ENCODE peak calls at places on chromosomes 2 and 18, in seven cellular contexts. A is neural progenitor cell, E is tibial artery, C is mesenchymal stem cell, Q is choroid plexus epithelial cell, X is prostate gland, W is sigmoid colon. R is an unnamed sample.

GRCh38 chr2:20667531-20668401 is 822 bp downstream of the GDF7 start:
- DNase-seq in A (peak), E (peak), C (no peak), Q (no peak), X (no peak), W (no peak), R (no peak)

GRCh38 chr2:105937498-105937897 is 192.8 kb downstream of the NCK2 start:
- DNase-seq in A (no peak), E (no peak), C (no peak), Q (no peak), X (no peak), W (no peak), R (no peak)

GRCh38 chr2:156083707-156084494 is 248.6 kb downstream of the NR4A2 start:
- DNase-seq in A (no peak), E (no peak), C (peak), Q (no peak), X (no peak), W (no peak), R (no peak)

GRCh38 chr2:137689549-137689948 is 274.7 kb upstream of the HNMT start:
- DNase-seq in A (no peak), E (no peak), C (peak), Q (peak), X (no peak), W (no peak), R (no peak)

GRCh38 chr18:56973487-56973886 is 173.4 kb upstream of the BOD1L2 start:
- DNase-seq in A (no peak), E (no peak), C (no peak), Q (peak), X (no peak), W (no peak), R (no peak)

GRCh38 chr2:237324446-237325236 is 89.3 kb downstream of the COL6A3 start:
- DNase-seq in A (no peak), E (no peak), C (peak), Q (peak), X (peak), W (peak), R (no peak)

GRCh38 chr18:61946449-61946848 is 53.6 kb upstream of the RNF152 start:
- DNase-seq in A (no peak), E (no peak), C (peak), Q (peak), X (no peak), W (no peak), R (no peak)

GRCh38 chr2:46226620-46227019 is 70.6 kb upstream of the EPAS1 start:
- DNase-seq in A (no peak), E (no peak), C (no peak), Q (no peak), X (no peak), W (no peak), R (no peak)

GRCh38 chr2:68487773-68488355 is 20.5 kb downstream of the APLF start:
- DNase-seq in A (peak), E (no peak), C (peak), Q (peak), X (no peak), W (no peak), R (no peak)

GRCh38 chr2:150127271-150127990 is 360.0 kb downstream of the RND3 start:
- DNase-seq in A (no peak), E (no peak), C (peak), Q (peak), X (no peak), W (no peak), R (no peak)

GRCh38 chr2:20052229-20052871 is 922 bp upstream of the LAPTM4A start:
- DNase-seq in A (no peak), E (no peak), C (peak), Q (peak), X (no peak), W (no peak), R (no peak)

GRCh38 chr2:222318712-222319575 is 20.1 kb upstream of the PAX3 start:
- DNase-seq in A (peak), E (no peak), C (peak), Q (peak), X (no peak), W (no peak), R (peak)

GRCh38 chr18:62844850-62845643 is 129.7 kb downstream of the PHLPP1 start:
- DNase-seq in A (no peak), E (no peak), C (no peak), Q (no peak), X (no peak), W (no peak), R (no peak)

GRCh38 chr2:227366861-227367800 is 12.0 kb downstream of the TM4SF20 start:
- DNase-seq in A (no peak), E (no peak), C (no peak), Q (peak), X (no peak), W (peak), R (no peak)

GRCh38 chr18:59748628-59749360 is 51.6 kb upstream of the CCBE1 start:
- DNase-seq in A (no peak), E (no peak), C (peak), Q (peak), X (no peak), W (no peak), R (no peak)

GRCh38 chr2:197782121-197782520 is 3.0 kb downstream of the BOLL start:
- DNase-seq in A (no peak), E (no peak), C (no peak), Q (no peak), X (no peak), W (no peak), R (no peak)

GRCh38 chr2:241929551-241930490 is 60.3 kb downstream of the RTP5 start:
- DNase-seq in A (no peak), E (no peak), C (no peak), Q (no peak), X (no peak), W (no peak), R (no peak)

GRCh38 chr2:206423147-206423546 is 20.2 kb upstream of the ADAM23 start:
- DNase-seq in A (peak), E (no peak), C (peak), Q (peak), X (no peak), W (no peak), R (no peak)

GRCh38 chr18:67199993-67200617 is 316.4 kb downstream of the DSEL start:
- DNase-seq in A (peak), E (no peak), C (peak), Q (peak), X (no peak), W (no peak), R (no peak)

GRCh38 chr18:3869848-3870247 is 419.9 kb downstream of the TGIF1 start:
- DNase-seq in A (peak), E (no peak), C (peak), Q (peak), X (no peak), W (no peak), R (no peak)

GRCh38 chr2:56244911-56245530 is 61.2 kb downstream of the CCDC85A start:
- DNase-seq in A (no peak), E (no peak), C (peak), Q (no peak), X (no peak), W (no peak), R (no peak)

GRCh38 chr2:109349555-109350430 is 220.8 kb downstream of the SH3RF3 start:
- DNase-seq in A (no peak), E (no peak), C (no peak), Q (no peak), X (no peak), W (no peak), R (no peak)

GRCh38 chr18:10067670-10068659 is 154.1 kb downstream of the VAPA start:
- DNase-seq in A (no peak), E (peak), C (no peak), Q (no peak), X (no peak), W (no peak), R (no peak)

GRCh38 chr2:232888099-232888836 is 18.2 kb downstream of the SNORC start:
- DNase-seq in A (no peak), E (peak), C (no peak), Q (no peak), X (no peak), W (no peak), R (no peak)
- H3K4me3 ChIP-seq in A (no peak), E (no peak), C (no peak), Q (no peak), X (no peak), W (no peak), R (no peak)

DNA sequence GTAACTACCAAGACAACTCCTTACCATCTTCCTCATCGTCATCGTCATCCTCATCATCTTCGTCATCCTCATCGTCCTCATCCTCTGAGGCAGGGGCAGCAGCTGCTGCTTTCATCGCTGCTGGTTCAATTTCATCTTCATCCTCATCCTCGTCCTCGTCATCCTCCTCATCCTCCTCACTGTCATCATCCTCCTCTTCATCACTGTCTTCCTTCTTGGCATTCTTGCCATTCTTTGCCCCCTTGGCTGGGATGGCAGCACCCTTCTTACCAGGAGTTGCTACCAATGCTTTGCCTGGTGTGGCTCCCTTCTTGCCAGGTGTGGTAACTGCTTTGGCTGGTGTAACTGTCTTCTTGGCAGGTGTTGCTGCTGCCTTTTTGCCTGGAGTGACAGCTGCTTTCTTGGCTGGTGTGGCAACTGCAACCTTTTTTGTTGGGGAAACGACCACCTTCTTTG is 2.7 kb downstream of the NCL start:
- DNase-seq in A (no peak), E (peak), C (no peak), Q (no peak), X (no peak), W (no peak), R (no peak)
- H3K4me3 ChIP-seq in A (no peak), E (no peak), C (no peak), Q (no peak), X (no peak), W (no peak), R (no peak)

DNA sequence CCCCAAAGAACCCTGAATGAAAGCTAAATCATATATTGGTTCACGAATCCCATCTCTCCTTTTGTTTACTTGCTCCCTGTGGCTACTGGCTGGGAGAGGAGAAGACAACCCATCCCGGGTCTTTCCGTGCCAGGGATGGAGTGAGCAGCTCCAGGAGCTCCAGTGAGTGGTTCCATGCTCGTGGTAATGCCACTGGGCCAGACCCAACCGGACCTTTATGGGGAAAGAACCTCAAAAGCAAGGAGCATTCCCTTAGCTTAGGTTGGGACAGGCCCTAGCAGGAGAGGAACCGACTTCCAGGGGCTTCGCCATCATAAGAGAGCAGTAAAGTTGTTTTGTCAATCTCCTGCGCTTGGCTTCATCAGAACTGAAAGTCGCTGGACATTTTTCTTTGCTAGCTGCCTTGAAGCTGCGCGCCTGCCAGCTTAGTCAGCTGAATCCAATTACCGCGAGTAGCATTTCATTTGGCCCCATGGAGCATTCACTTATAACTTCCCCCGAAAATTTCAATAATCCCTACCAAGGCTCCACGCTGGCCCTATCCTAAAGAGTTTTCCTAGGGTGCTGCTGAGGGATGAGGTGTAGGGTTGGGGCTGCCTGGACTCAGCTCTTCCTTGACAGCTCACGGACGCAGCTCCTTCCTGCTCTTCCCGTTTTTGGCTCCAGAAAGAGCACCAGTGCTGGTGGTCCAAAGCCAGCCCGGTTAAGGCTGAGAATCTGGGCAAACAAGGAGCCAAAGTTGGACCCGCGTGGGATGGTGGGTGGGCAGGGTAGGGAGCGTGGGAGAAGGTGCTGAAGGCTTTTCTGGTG is 4.9 kb downstream of the HOXD3 start:
- DNase-seq in A (peak), E (no peak), C (no peak), Q (peak), X (no peak), W (no peak), R (no peak)
- H3K4me3 ChIP-seq in A (no peak), E (peak), C (peak), Q (no peak), X (no peak), W (no peak), R (no peak)

GRCh38 chr2:234254783-234255521 is 204.4 kb downstream of the SPP2 start:
- DNase-seq in A (no peak), E (no peak), C (no peak), Q (no peak), X (no peak), W (no peak), R (no peak)

GRCh38 chr2:234256516-234256915 is 206.0 kb downstream of the SPP2 start:
- DNase-seq in A (no peak), E (no peak), C (no peak), Q (no peak), X (no peak), W (no peak), R (no peak)

GRCh38 chr2:234259440-234259839 is 208.9 kb downstream of the SPP2 start:
- DNase-seq in A (no peak), E (no peak), C (no peak), Q (no peak), X (no peak), W (no peak), R (no peak)

GRCh38 chr2:234258562-234259141 is 208.2 kb downstream of the SPP2 start:
- DNase-seq in A (no peak), E (no peak), C (peak), Q (no peak), X (no peak), W (no peak), R (no peak)

DNA sequence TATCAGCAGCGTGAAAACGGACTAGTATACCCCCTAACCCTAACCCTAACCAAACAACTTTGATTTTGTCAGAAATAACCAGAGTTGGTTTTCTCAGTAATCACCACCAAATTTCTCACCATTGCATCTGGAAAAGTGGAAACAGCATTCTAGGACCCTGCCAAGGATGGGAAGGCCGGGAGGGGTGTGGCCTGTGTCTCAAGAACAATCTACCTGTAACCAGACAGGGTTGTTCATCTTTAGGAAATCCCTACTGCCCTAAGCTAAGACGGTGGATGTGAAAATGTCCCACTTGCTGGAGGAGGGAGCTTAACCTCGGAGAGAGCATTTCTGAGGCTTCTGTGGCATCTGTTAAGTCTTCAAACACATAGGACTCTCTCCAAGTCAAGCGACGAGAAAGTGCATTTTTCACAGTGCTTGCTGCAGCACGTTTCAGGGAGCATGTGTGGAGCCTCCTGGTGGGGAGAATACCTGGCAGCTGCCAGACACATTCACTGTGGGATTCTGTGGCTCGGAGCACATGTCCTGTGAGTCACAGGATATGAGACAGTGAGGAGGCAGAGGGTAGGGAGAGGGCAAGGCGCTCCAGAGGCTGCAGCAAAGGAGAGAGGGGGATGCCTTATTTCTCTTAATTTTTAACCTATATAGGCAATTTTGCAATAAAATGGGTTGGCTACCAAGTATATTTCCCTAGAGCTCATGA is 207.5 kb downstream of the SPP2 start:
- DNase-seq in A (peak), E (no peak), C (peak), Q (peak), X (peak), W (no peak), R (no peak)
- H3K4me3 ChIP-seq in A (no peak), E (no peak), C (no peak), Q (no peak), X (no peak), W (no peak), R (no peak)

GRCh38 chr2:26564121-26564520 is 77.0 kb downstream of the CIB4 start:
- DNase-seq in A (no peak), E (peak), C (no peak), Q (no peak), X (no peak), W (peak), R (no peak)

GRCh38 chr2:26563686-26564085 is 77.5 kb downstream of the CIB4 start:
- DNase-seq in A (no peak), E (peak), C (no peak), Q (no peak), X (no peak), W (peak), R (no peak)

GRCh38 chr2:26561918-26562810 is 79.0 kb downstream of the CIB4 start:
- DNase-seq in A (no peak), E (peak), C (no peak), Q (peak), X (no peak), W (peak), R (peak)

GRCh38 chr2:26561376-26561775 is 79.8 kb downstream of the CIB4 start:
- DNase-seq in A (no peak), E (peak), C (no peak), Q (no peak), X (no peak), W (peak), R (no peak)

GRCh38 chr2:26562811-26563645 is 78.1 kb downstream of the CIB4 start:
- DNase-seq in A (no peak), E (peak), C (no peak), Q (peak), X (peak), W (peak), R (no peak)
- H3K4me3 ChIP-seq in A (no peak), E (peak), C (peak), Q (peak), X (peak), W (peak), R (peak)

GRCh38 chr2:235543851-235544686 is 50.2 kb downstream of the AGAP1 start:
- DNase-seq in A (no peak), E (peak), C (no peak), Q (no peak), X (no peak), W (no peak), R (no peak)
- H3K4me3 ChIP-seq in A (no peak), E (no peak), C (no peak), Q (no peak), X (no peak), W (no peak), R (no peak)

DNA sequence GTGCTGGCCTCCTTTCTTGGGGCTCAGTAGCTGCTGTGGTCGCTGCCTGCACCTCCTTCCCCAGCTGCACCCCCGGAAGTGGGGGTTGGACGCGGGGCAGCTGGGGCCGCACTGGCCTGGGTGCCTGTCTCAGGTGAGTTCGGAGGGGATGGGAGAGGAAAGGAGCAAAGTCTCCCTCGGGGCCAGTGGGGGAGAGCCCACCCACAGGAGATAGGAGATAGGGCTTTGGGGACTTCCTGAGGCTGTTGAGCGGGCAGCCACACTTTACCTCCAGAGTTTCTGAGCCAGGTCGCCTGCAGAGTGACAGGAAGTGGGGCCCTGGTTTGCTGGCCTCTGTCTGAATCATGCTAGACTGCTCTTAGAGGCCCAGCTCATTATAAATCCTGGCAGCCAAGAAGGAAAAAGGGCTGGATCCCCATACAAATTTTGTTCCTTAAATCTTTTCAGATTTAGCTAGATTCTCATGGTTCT is 8.1 kb downstream of the MBP start:
- DNase-seq in A (no peak), E (no peak), C (no peak), Q (no peak), X (no peak), W (peak), R (no peak)
- H3K4me3 ChIP-seq in A (no peak), E (no peak), C (no peak), Q (no peak), X (no peak), W (no peak), R (no peak)

GRCh38 chr18:34981487-34981886 is 59.7 kb upstream of the MAPRE2 start:
- DNase-seq in A (no peak), E (no peak), C (no peak), Q (no peak), X (no peak), W (no peak), R (no peak)

GRCh38 chr18:34978533-34978893 is 62.7 kb upstream of the MAPRE2 start:
- DNase-seq in A (no peak), E (no peak), C (no peak), Q (no peak), X (no peak), W (no peak), R (no peak)

GRCh38 chr18:34976899-34977786 is 64.1 kb upstream of the MAPRE2 start:
- DNase-seq in A (peak), E (peak), C (peak), Q (no peak), X (peak), W (peak), R (peak)

GRCh38 chr18:34977787-34978532 is 63.3 kb upstream of the MAPRE2 start:
- DNase-seq in A (peak), E (no peak), C (peak), Q (no peak), X (no peak), W (peak), R (peak)

DNA sequence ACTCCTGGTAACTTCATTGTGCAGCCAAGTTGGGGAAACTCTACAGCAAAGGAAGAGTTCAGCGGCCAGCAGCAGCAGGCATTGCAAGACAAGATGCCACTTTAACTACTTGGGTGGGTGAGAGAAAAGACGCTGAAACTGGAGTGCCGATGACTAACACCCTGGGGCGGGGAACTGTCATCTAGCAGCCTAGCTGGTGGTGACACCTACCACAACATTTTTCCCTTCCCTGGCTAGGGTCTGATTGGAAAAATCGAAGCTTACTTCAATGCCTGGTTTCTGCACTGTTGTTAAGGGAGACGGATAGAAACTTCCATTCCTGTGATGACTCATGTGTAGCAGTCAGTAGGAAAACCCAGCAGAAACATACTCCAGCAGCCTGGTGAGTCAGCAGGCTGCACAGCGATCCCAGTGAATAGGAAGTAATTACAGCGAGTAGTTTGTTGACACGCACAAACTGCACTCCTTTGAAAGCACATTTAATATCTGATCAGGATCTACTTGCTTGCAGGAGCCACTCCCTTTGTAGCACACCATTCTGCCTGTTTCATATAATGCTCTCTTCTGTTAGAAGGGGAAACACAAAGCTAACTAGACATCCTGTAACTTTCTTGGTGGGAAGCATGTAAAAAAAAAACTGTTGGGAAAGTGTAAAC is 62.1 kb upstream of the MAPRE2 start:
- DNase-seq in A (peak), E (peak), C (peak), Q (peak), X (peak), W (peak), R (peak)
- H3K4me3 ChIP-seq in A (peak), E (peak), C (peak), Q (peak), X (peak), W (peak), R (peak)

GRCh38 chr2:65291221-65292094 is 63.8 kb downstream of the ACTR2 start:
- DNase-seq in A (no peak), E (no peak), C (no peak), Q (no peak), X (no peak), W (no peak), R (no peak)
- H3K4me3 ChIP-seq in A (no peak), E (no peak), C (no peak), Q (no peak), X (no peak), W (no peak), R (no peak)

R was measured in left ventricle myocardium inferior.